ENCODE peak calls at places on chromosomes 4 and X, in nine cellular contexts. A, L, S, Q, E, T, U, J and H are unnamed samples.

GRCh38 chr4:127759228-127759820 is 22.8 kb upstream of the HSPA4L start:
- DNase-seq in T (no peak), L (no peak), J (no peak), Q (no peak), E (no peak), A (no peak), U (no peak), S (no peak), H (no peak)

GRCh38 chr4:77095101-77095826 is 19.5 kb upstream of the CCNI start:
- DNase-seq in U (peak), E (peak), S (peak), Q (peak), A (peak), J (peak), T (peak), L (peak), H (peak)

GRCh38 chrX:65723706-65724105 is 56.3 kb downstream of the MSN start:
- DNase-seq in U (no peak), A (no peak), E (no peak), T (no peak), S (peak), L (no peak), Q (no peak), J (no peak), H (no peak)

GRCh38 chr4:41098649-41099048 is 115.7 kb downstream of the APBB2 start:
- DNase-seq in S (no peak), T (no peak), A (no peak), U (no peak), E (no peak), Q (no peak), L (no peak), J (no peak), H (no peak)

GRCh38 chr4:187922274-187922673 is 73.3 kb upstream of the ZFP42 start:
- DNase-seq in L (no peak), T (no peak), A (no peak), Q (no peak), S (no peak), E (no peak), U (no peak), J (no peak), H (no peak)

GRCh38 chrX:118499295-118499694 is 3.7 kb downstream of the DOCK11 start:
- DNase-seq in U (no peak), A (no peak), J (no peak), E (peak), T (no peak), L (no peak), S (no peak), Q (no peak), H (no peak)

GRCh38 chr4:181966084-181966483 is 277.1 kb upstream of the TENM3 start:
- DNase-seq in E (no peak), J (no peak), T (no peak), U (no peak), L (no peak), Q (no peak), S (no peak), A (no peak), H (no peak)

GRCh38 chr4:183722738-183723560 is 63.9 kb downstream of the TRAPPC11 start:
- DNase-seq in A (peak), S (peak), U (peak), E (peak), J (peak), T (no peak), Q (peak), L (no peak), H (no peak)

GRCh38 chr4:54281060-54281781 is 52.1 kb downstream of the PDGFRA start:
- DNase-seq in L (peak), E (peak), S (peak), U (no peak), T (no peak), Q (peak), A (peak), J (no peak), H (no peak)

GRCh38 chr4:134687646-134688628 is 486.3 kb upstream of the PABPC4L start:
- DNase-seq in J (no peak), L (no peak), Q (no peak), T (no peak), U (no peak), S (no peak), A (no peak), E (no peak), H (no peak)

GRCh38 chr4:48499551-48500066 is 9.6 kb downstream of the ZAR1 start:
- DNase-seq in E (no peak), T (no peak), U (no peak), S (no peak), Q (no peak), J (no peak), A (no peak), L (no peak), H (no peak)

GRCh38 chr4:37476256-37476655 is 209.9 kb downstream of the RELL1 start:
- DNase-seq in S (no peak), T (no peak), L (no peak), Q (no peak), U (no peak), E (no peak), J (no peak), A (no peak), H (no peak)

GRCh38 chr4:15106417-15106816 is 104.1 kb downstream of the CPEB2 start:
- DNase-seq in A (no peak), S (no peak), J (no peak), T (no peak), U (no peak), L (no peak), E (no peak), Q (no peak), H (no peak)

GRCh38 chr4:74751247-74751646 is 43.1 kb downstream of the BTC start:
- DNase-seq in S (no peak), J (no peak), A (no peak), T (no peak), U (no peak), Q (no peak), L (no peak), E (no peak), H (no peak)

GRCh38 chr4:16048639-16049448 is 35.0 kb downstream of the PROM1 start:
- DNase-seq in S (no peak), L (no peak), U (no peak), A (no peak), T (no peak), J (no peak), Q (no peak), E (no peak), H (no peak)

GRCh38 chrX:42619068-42619467 is 158.9 kb downstream of the PPP1R2C start:
- DNase-seq in A (no peak), U (no peak), J (no peak), S (no peak), E (no peak), L (no peak), T (no peak), Q (no peak), H (no peak)

GRCh38 chr4:68451246-68452211 is 4.3 kb downstream of the TMPRSS11E start:
- DNase-seq in J (no peak), L (no peak), U (no peak), A (no peak), Q (no peak), S (no peak), E (peak), T (no peak), H (no peak)

GRCh38 chr4:99504804-99505502 is 5.9 kb upstream of the C4orf17 start:
- DNase-seq in Q (no peak), T (no peak), S (no peak), J (no peak), E (no peak), U (no peak), L (no peak), A (no peak), H (no peak)

GRCh38 chrX:119762718-119763117 is 4.3 kb downstream of the SOWAHD start:
- DNase-seq in Q (no peak), L (no peak), S (no peak), A (no peak), E (no peak), J (no peak), T (no peak), U (no peak), H (no peak)

GRCh38 chr4:165515201-165515600 is 136.4 kb downstream of the CPE start:
- DNase-seq in U (no peak), J (no peak), E (no peak), Q (no peak), S (no peak), A (no peak), L (no peak), T (no peak), H (no peak)

GRCh38 chrX:150200820-150201287 is 162.3 kb upstream of the MAMLD1 start:
- DNase-seq in S (peak), L (peak), A (peak), E (no peak), U (peak), J (peak), T (peak), Q (no peak), H (peak)

GRCh38 chr4:186029731-186030421 is 39.1 kb upstream of the TLR3 start:
- DNase-seq in T (no peak), L (no peak), U (peak), A (peak), S (peak), J (no peak), Q (peak), E (peak), H (no peak)

GRCh38 chr4:150039790-150040189 is 38.5 kb upstream of the DCLK2 start:
- DNase-seq in J (no peak), U (no peak), L (no peak), A (no peak), Q (no peak), S (no peak), T (no peak), E (peak), H (no peak)

GRCh38 chr4:144355809-144356757 is 215.6 kb upstream of the GYPA start:
- DNase-seq in E (peak), L (no peak), S (peak), A (no peak), T (peak), U (no peak), Q (no peak), J (peak), H (peak)

GRCh38 chrX:130669233-130669632 is 233.8 kb downstream of the ENOX2 start:
- DNase-seq in A (no peak), L (no peak), U (no peak), Q (no peak), T (no peak), J (no peak), S (no peak), E (no peak), H (no peak)

GRCh38 chr4:75494563-75494962 is 19.6 kb downstream of the RCHY1 start:
- DNase-seq in J (no peak), A (no peak), E (no peak), U (no peak), Q (no peak), S (no peak), T (no peak), L (no peak), H (no peak)

GRCh38 chr4:89283226-89283974 is 24.2 kb downstream of the GPRIN3 start:
- DNase-seq in T (peak), Q (no peak), A (no peak), J (no peak), E (no peak), U (no peak), S (no peak), L (no peak), H (no peak)

GRCh38 chr4:175635513-175635912 is 176.6 kb downstream of the GPM6A start:
- DNase-seq in U (no peak), T (no peak), Q (no peak), E (no peak), L (no peak), A (no peak), S (no peak), J (no peak), H (no peak)

GRCh38 chrX:20718592-20718991 is 451.9 kb upstream of the RPS6KA3 start:
- DNase-seq in A (no peak), U (no peak), Q (no peak), T (no peak), J (no peak), L (no peak), S (no peak), E (peak), H (no peak)

GRCh38 chrX:150664290-150664689 is 28.9 kb upstream of the MTMR1 start:
- DNase-seq in A (peak), J (no peak), Q (peak), L (no peak), S (no peak), T (no peak), E (no peak), U (no peak), H (no peak)

GRCh38 chr4:21697583-21697982 is 251.0 kb downstream of the KCNIP4 start:
- DNase-seq in L (no peak), U (no peak), J (no peak), A (peak), S (no peak), E (peak), T (no peak), Q (peak), H (no peak)

GRCh38 chrX:115902995-115903394 is 267.5 kb upstream of the AGTR2 start:
- DNase-seq in T (no peak), A (no peak), U (no peak), S (no peak), J (no peak), Q (no peak), L (no peak), E (no peak), H (no peak)

GRCh38 chr4:73847507-73848182 is 5.5 kb upstream of the PF4V1 start:
- DNase-seq in E (no peak), S (no peak), T (no peak), Q (no peak), L (no peak), U (no peak), A (no peak), J (no peak), H (no peak)

GRCh38 chr4:66837496-66837895 is 707.8 kb downstream of the CENPC start:
- DNase-seq in J (no peak), S (no peak), T (no peak), E (no peak), A (no peak), L (no peak), U (no peak), Q (no peak), H (no peak)

GRCh38 chr4:66842401-66842800 is 702.9 kb downstream of the CENPC start:
- DNase-seq in Q (no peak), U (no peak), E (no peak), A (no peak), T (no peak), L (no peak), J (no peak), S (no peak), H (no peak)

GRCh38 chr4:66840178-66840577 is 705.1 kb downstream of the CENPC start:
- DNase-seq in U (no peak), E (no peak), L (no peak), S (no peak), T (no peak), A (no peak), J (no peak), Q (no peak), H (no peak)
- TF ChIP-seq POLR2AphosphoS5 in U (no peak), E (no peak), L (no peak), S (no peak), T (no peak), A (no peak), J (no peak), Q (no peak), H (no peak)

GRCh38 chrX:103329991-103330390 is at the start of gene TCEAL7:
- DNase-seq in S (no peak), Q (no peak), E (peak), T (no peak), J (no peak), U (no peak), A (peak), L (no peak), H (no peak)
- TF ChIP-seq POLR2AphosphoS5 in S (no peak), Q (no peak), E (no peak), T (no peak), J (no peak), U (no peak), A (peak), L (no peak), H (no peak)

DNA sequence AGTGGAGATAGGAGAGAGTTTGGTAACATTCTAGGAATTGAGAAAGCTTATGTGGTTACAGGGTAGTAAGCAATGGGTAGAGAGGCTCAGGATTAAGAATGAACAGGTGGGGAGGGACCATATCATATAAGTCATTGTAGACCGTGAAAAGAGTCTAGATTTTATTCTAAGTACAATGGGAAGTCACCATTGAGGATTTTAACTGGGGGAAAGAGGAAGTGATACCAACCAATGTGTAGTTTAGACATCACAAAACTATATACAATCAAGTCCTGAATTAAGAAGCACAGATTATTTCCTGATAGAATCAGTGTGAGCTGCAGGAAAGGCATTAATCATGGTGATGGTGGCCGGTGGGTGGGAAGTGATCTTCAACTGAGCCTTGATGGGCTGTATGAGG is 178.3 kb upstream of the ZIC3 start:
- DNase-seq in E (no peak), S (no peak), A (no peak), T (no peak), L (no peak), J (no peak), Q (no peak), U (no peak), H (no peak)
- TF ChIP-seq POLR2AphosphoS5 in E (no peak), S (no peak), A (no peak), T (no peak), L (no peak), J (no peak), Q (no peak), U (no peak), H (no peak)

GRCh38 chr4:168440442-168441264 is 39.6 kb downstream of the DDX60L start:
- DNase-seq in T (no peak), U (no peak), E (no peak), L (no peak), S (peak), A (no peak), J (no peak), Q (no peak), H (no peak)
- TF ChIP-seq POLR2AphosphoS5 in T (no peak), U (no peak), E (no peak), L (no peak), S (peak), A (no peak), J (no peak), Q (no peak), H (no peak)

DNA sequence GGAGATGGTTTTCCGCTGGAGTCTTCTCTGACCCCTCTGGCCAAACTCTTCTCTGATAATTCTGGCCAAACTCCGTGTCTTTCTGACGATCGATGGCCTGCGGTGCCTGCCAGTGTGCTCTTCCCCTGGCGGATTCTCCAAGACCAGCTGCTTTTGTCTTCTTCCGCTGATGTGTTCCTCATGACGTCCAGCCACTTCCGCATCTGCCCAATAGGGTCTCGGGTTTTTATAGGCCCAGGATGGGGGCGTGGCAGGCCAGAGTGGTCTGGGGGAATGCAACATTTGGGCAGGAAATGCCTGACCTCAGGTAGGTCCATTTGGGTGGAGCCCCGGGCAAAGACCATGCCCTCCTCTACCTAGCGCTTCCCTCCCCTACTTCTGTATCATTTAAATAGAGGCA is 1542.1 kb downstream of the STIM2 start:
- DNase-seq in E (no peak), T (no peak), U (no peak), S (no peak), A (no peak), J (no peak), Q (no peak), L (no peak), H (no peak)
- TF ChIP-seq POLR2AphosphoS5 in E (no peak), T (no peak), U (no peak), S (no peak), A (no peak), J (no peak), Q (no peak), L (no peak), H (no peak)

GRCh38 chr4:138199568-138200235 is 42.4 kb downstream of the SLC7A11 start:
- DNase-seq in A (no peak), U (no peak), L (no peak), S (peak), E (peak), Q (peak), T (peak), J (no peak), H (peak)
- TF ChIP-seq POLR2AphosphoS5 in A (no peak), U (no peak), L (no peak), S (no peak), E (no peak), Q (peak), T (no peak), J (no peak), H (no peak)

DNA sequence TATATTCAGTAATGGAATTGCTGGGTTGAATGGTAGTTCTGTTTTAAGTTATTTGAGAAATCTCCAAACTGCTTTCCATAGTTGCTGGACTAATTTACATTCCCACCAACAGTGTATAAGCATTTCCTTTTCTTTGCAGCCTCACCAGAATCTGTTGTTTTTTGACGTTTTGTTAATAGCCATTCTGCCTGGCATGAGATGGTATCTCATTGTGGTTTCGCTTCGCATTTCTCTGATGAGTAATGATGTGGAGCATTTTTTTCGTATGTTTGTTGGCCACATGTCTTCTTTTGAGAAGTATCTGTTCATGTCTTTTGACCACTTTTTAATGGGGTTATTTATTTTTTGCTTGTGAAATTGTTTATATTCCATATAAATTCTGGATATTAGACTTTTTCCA is 13.6 kb upstream of the MAGED4B start:
- DNase-seq in U (no peak), A (no peak), Q (no peak), E (no peak), T (no peak), L (no peak), J (no peak), S (no peak), H (no peak)
- TF ChIP-seq POLR2AphosphoS5 in U (no peak), A (no peak), Q (no peak), E (no peak), T (no peak), L (no peak), J (no peak), S (no peak), H (no peak)